ENCODE peak calls at places on chromosome X, in seven cellular contexts. One of them, this sample, is unnamed.

GRCh38 chrX:39459204-39459603 is 638.6 kb downstream of the BCOR start:
- DNase-seq in tibial artery: no peak
- DNase-seq in spleen: no peak
- DNase-seq in neural progenitor cell: no peak
- DNase-seq in adrenal gland: no peak
- DNase-seq in skeletal muscle cell: no peak
- DNase-seq in heart left ventricle: no peak
- DNase-seq in this sample: no peak

GRCh38 chrX:20514358-20514757 is 247.6 kb upstream of the RPS6KA3 start:
- DNase-seq in tibial artery: no peak
- DNase-seq in spleen: no peak
- DNase-seq in neural progenitor cell: no peak
- DNase-seq in adrenal gland: no peak
- DNase-seq in skeletal muscle cell: peak; percentile 64
- DNase-seq in heart left ventricle: no peak
- DNase-seq in this sample: no peak

GRCh38 chrX:154481911-154482601 is 3.0 kb upstream of the LAGE3 start:
- DNase-seq in tibial artery: no peak
- DNase-seq in spleen: peak; percentile 63
- DNase-seq in neural progenitor cell: no peak
- DNase-seq in adrenal gland: no peak
- DNase-seq in skeletal muscle cell: no peak
- DNase-seq in heart left ventricle: peak; percentile 15
- DNase-seq in this sample: no peak

GRCh38 chrX:69101655-69102251 is 63.5 kb downstream of the PJA1 start:
- DNase-seq in tibial artery: no peak
- DNase-seq in spleen: peak; percentile 2
- DNase-seq in neural progenitor cell: no peak
- DNase-seq in adrenal gland: no peak
- DNase-seq in skeletal muscle cell: no peak
- DNase-seq in heart left ventricle: no peak
- DNase-seq in this sample: no peak

GRCh38 chrX:48648299-48648698 is 35.3 kb upstream of the WAS start:
- DNase-seq in tibial artery: peak; percentile 44
- DNase-seq in spleen: peak; percentile 73
- DNase-seq in neural progenitor cell: peak; percentile 54
- DNase-seq in adrenal gland: peak; percentile 44
- DNase-seq in skeletal muscle cell: peak; percentile 29
- DNase-seq in heart left ventricle: peak; percentile 51
- DNase-seq in this sample: peak; percentile 61

GRCh38 chrX:130174051-130174704 is 2.4 kb downstream of the RAB33A start:
- DNase-seq in tibial artery: peak; percentile 66
- DNase-seq in spleen: no peak
- DNase-seq in neural progenitor cell: no peak
- DNase-seq in adrenal gland: peak; percentile 69
- DNase-seq in skeletal muscle cell: no peak
- DNase-seq in heart left ventricle: peak; percentile 45
- DNase-seq in this sample: no peak

GRCh38 chrX:17192111-17192510 is 182.9 kb upstream of the NHS start:
- DNase-seq in tibial artery: no peak
- DNase-seq in spleen: no peak
- DNase-seq in neural progenitor cell: no peak
- DNase-seq in adrenal gland: no peak
- DNase-seq in skeletal muscle cell: no peak
- DNase-seq in heart left ventricle: no peak
- DNase-seq in this sample: no peak

GRCh38 chrX:7083021-7083420 is 64.5 kb upstream of the STS start:
- DNase-seq in tibial artery: no peak
- DNase-seq in spleen: no peak
- DNase-seq in neural progenitor cell: no peak
- DNase-seq in adrenal gland: no peak
- DNase-seq in skeletal muscle cell: no peak
- DNase-seq in heart left ventricle: no peak
- DNase-seq in this sample: no peak

GRCh38 chrX:68710870-68711576 is 63.6 kb downstream of the STARD8 start:
- DNase-seq in tibial artery: peak; percentile 36
- DNase-seq in spleen: peak; percentile 6
- DNase-seq in neural progenitor cell: peak; percentile 68
- DNase-seq in adrenal gland: peak; percentile 40
- DNase-seq in skeletal muscle cell: no peak
- DNase-seq in heart left ventricle: peak; percentile 45
- DNase-seq in this sample: peak; percentile 88

GRCh38 chrX:42530027-42530426 is 247.9 kb downstream of the PPP1R2C start:
- DNase-seq in tibial artery: no peak
- DNase-seq in spleen: no peak
- DNase-seq in neural progenitor cell: no peak
- DNase-seq in adrenal gland: no peak
- DNase-seq in skeletal muscle cell: peak; percentile 12
- DNase-seq in heart left ventricle: no peak
- DNase-seq in this sample: no peak

GRCh38 chrX:19799319-19800182 is 87.8 kb downstream of the SH3KBP1 start:
- DNase-seq in tibial artery: peak; percentile 22
- DNase-seq in spleen: no peak
- DNase-seq in neural progenitor cell: no peak
- DNase-seq in adrenal gland: no peak
- DNase-seq in skeletal muscle cell: no peak
- DNase-seq in heart left ventricle: no peak
- DNase-seq in this sample: no peak

GRCh38 chrX:96140796-96141195 is 543.8 kb upstream of the DIAPH2 start:
- DNase-seq in tibial artery: no peak
- DNase-seq in spleen: no peak
- DNase-seq in neural progenitor cell: no peak
- DNase-seq in adrenal gland: no peak
- DNase-seq in skeletal muscle cell: no peak
- DNase-seq in heart left ventricle: no peak
- DNase-seq in this sample: no peak

GRCh38 chrX:41695464-41695863 is 6.7 kb downstream of the GPR34 start:
- DNase-seq in tibial artery: no peak
- DNase-seq in spleen: no peak
- DNase-seq in neural progenitor cell: no peak
- DNase-seq in adrenal gland: no peak
- DNase-seq in skeletal muscle cell: no peak
- DNase-seq in heart left ventricle: no peak
- DNase-seq in this sample: no peak

GRCh38 chrX:32673193-32673592 is 538.2 kb downstream of the DMD start:
- DNase-seq in tibial artery: no peak
- DNase-seq in spleen: no peak
- DNase-seq in neural progenitor cell: peak; percentile 20
- DNase-seq in adrenal gland: no peak
- DNase-seq in skeletal muscle cell: no peak
- DNase-seq in heart left ventricle: no peak
- DNase-seq in this sample: peak; percentile 4

GRCh38 chrX:151974336-151975227 is at the start of gene GABRE:
- DNase-seq in tibial artery: peak; percentile 31
- DNase-seq in spleen: no peak
- DNase-seq in neural progenitor cell: peak; percentile 69
- DNase-seq in adrenal gland: peak; percentile 43
- DNase-seq in skeletal muscle cell: no peak
- DNase-seq in heart left ventricle: peak; percentile 68
- DNase-seq in this sample: peak; percentile 82

GRCh38 chrX:31658360-31658759 is 586.5 kb upstream of the FTHL17 start:
- DNase-seq in tibial artery: no peak
- DNase-seq in spleen: no peak
- DNase-seq in neural progenitor cell: no peak
- DNase-seq in adrenal gland: no peak
- DNase-seq in skeletal muscle cell: no peak
- DNase-seq in heart left ventricle: no peak
- DNase-seq in this sample: no peak

GRCh38 chrX:150704030-150704613 is 10.9 kb downstream of the MTMR1 start:
- DNase-seq in tibial artery: no peak
- DNase-seq in spleen: no peak
- DNase-seq in neural progenitor cell: no peak
- DNase-seq in adrenal gland: no peak
- DNase-seq in skeletal muscle cell: no peak
- DNase-seq in heart left ventricle: no peak
- DNase-seq in this sample: no peak

GRCh38 chrX:29535212-29536162 is 679.9 kb upstream of the MAGEB2 start:
- DNase-seq in tibial artery: no peak
- DNase-seq in spleen: no peak
- DNase-seq in neural progenitor cell: no peak
- DNase-seq in adrenal gland: no peak
- DNase-seq in skeletal muscle cell: no peak
- DNase-seq in heart left ventricle: no peak
- DNase-seq in this sample: no peak

GRCh38 chrX:153301746-153302145 is 19.8 kb downstream of the PNMA6F start:
- DNase-seq in tibial artery: no peak
- DNase-seq in spleen: no peak
- DNase-seq in neural progenitor cell: no peak
- DNase-seq in adrenal gland: no peak
- DNase-seq in skeletal muscle cell: no peak
- DNase-seq in heart left ventricle: no peak
- DNase-seq in this sample: no peak

GRCh38 chrX:77628294-77629025 is 157.6 kb downstream of the ATRX start:
- DNase-seq in tibial artery: no peak
- DNase-seq in spleen: no peak
- DNase-seq in neural progenitor cell: no peak
- DNase-seq in adrenal gland: no peak
- DNase-seq in skeletal muscle cell: no peak
- DNase-seq in heart left ventricle: no peak
- DNase-seq in this sample: no peak

GRCh38 chrX:129777218-129777768 is 2.5 kb upstream of the SASH3 start:
- DNase-seq in tibial artery: peak; percentile 32
- DNase-seq in spleen: peak; percentile 96
- DNase-seq in neural progenitor cell: no peak
- DNase-seq in adrenal gland: peak; percentile 38
- DNase-seq in skeletal muscle cell: no peak
- DNase-seq in heart left ventricle: peak; percentile 63
- DNase-seq in this sample: peak; percentile 63

GRCh38 chrX:13747836-13748235 is 13.3 kb downstream of the OFD1 start:
- DNase-seq in tibial artery: peak; percentile 29
- DNase-seq in spleen: no peak
- DNase-seq in neural progenitor cell: peak; percentile 33
- DNase-seq in adrenal gland: peak; percentile 57
- DNase-seq in skeletal muscle cell: no peak
- DNase-seq in heart left ventricle: no peak
- DNase-seq in this sample: peak; percentile 44

GRCh38 chrX:73262991-73263390 is 48.3 kb upstream of the NAP1L2 start:
- DNase-seq in tibial artery: no peak
- DNase-seq in spleen: no peak
- DNase-seq in neural progenitor cell: peak; percentile 20
- DNase-seq in adrenal gland: no peak
- DNase-seq in skeletal muscle cell: no peak
- DNase-seq in heart left ventricle: no peak
- DNase-seq in this sample: peak; percentile 5

GRCh38 chrX:47467106-47467505 is 15.9 kb downstream of the ZNF41 start:
- DNase-seq in tibial artery: no peak
- DNase-seq in spleen: no peak
- DNase-seq in neural progenitor cell: no peak
- DNase-seq in adrenal gland: no peak
- DNase-seq in skeletal muscle cell: no peak
- DNase-seq in heart left ventricle: no peak
- DNase-seq in this sample: no peak

GRCh38 chrX:54481751-54482150 is 14.3 kb downstream of the FGD1 start:
- DNase-seq in tibial artery: no peak
- DNase-seq in spleen: no peak
- DNase-seq in neural progenitor cell: no peak
- DNase-seq in adrenal gland: no peak
- DNase-seq in skeletal muscle cell: no peak
- DNase-seq in heart left ventricle: no peak
- DNase-seq in this sample: no peak

GRCh38 chrX:38375888-38376287 is 23.5 kb downstream of the OTC start:
- DNase-seq in tibial artery: no peak
- DNase-seq in spleen: no peak
- DNase-seq in neural progenitor cell: peak; percentile 7
- DNase-seq in adrenal gland: peak; percentile 22
- DNase-seq in skeletal muscle cell: no peak
- DNase-seq in heart left ventricle: no peak
- DNase-seq in this sample: peak; percentile 44

GRCh38 chrX:101708180-101708579 is 48.5 kb upstream of the ARMCX2 start:
- DNase-seq in tibial artery: no peak
- DNase-seq in spleen: no peak
- DNase-seq in neural progenitor cell: no peak
- DNase-seq in adrenal gland: no peak
- DNase-seq in skeletal muscle cell: peak; percentile 5
- DNase-seq in heart left ventricle: no peak
- DNase-seq in this sample: no peak

GRCh38 chrX:12210921-12211320 is 72.6 kb downstream of the FRMPD4 start:
- DNase-seq in tibial artery: no peak
- DNase-seq in spleen: no peak
- DNase-seq in neural progenitor cell: no peak
- DNase-seq in adrenal gland: no peak
- DNase-seq in skeletal muscle cell: no peak
- DNase-seq in heart left ventricle: no peak
- DNase-seq in this sample: no peak
- H3K4me3 ChIP-seq in tibial artery: no peak overlapping the region
- H3K4me3 ChIP-seq in spleen: no peak overlapping the region
- H3K4me3 ChIP-seq in neural progenitor cell: no peak overlapping the region
- H3K4me3 ChIP-seq in adrenal gland: no peak overlapping the region
- H3K4me3 ChIP-seq in skeletal muscle cell: no peak overlapping the region
- H3K4me3 ChIP-seq in heart left ventricle: no peak overlapping the region
- H3K4me3 ChIP-seq in this sample: no peak overlapping the region

DNA sequence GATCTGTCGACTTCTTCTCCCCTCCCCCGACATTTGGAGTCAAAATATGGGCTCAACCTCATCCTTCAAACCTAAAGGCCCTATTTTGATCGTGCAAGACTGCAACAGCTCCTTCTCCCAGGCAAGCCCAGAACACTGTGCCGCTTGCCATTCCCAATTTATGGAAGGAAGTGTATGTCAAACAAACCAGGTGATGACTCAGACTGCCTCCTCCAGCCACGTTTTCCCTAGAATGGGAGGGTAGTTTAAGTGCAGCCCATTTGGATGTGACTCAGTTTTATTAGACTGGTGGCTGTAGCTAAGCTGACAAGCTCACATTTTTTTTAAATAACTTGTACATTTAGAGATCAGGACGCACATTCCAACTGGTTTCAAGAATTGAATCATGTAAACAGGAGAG is 570.4 kb upstream of the DIPK2B start:
- DNase-seq in tibial artery: peak; percentile 25
- DNase-seq in spleen: no peak
- DNase-seq in neural progenitor cell: no peak
- DNase-seq in adrenal gland: no peak
- DNase-seq in skeletal muscle cell: peak; percentile 65
- DNase-seq in heart left ventricle: no peak
- DNase-seq in this sample: no peak
- H3K4me3 ChIP-seq in tibial artery: peak overlapping the region; percentile 53
- H3K4me3 ChIP-seq in spleen: no peak overlapping the region
- H3K4me3 ChIP-seq in neural progenitor cell: no peak overlapping the region
- H3K4me3 ChIP-seq in adrenal gland: no peak overlapping the region
- H3K4me3 ChIP-seq in skeletal muscle cell: peak overlapping the region; percentile 58
- H3K4me3 ChIP-seq in heart left ventricle: peak overlapping the region; percentile 32
- H3K4me3 ChIP-seq in this sample: no peak overlapping the region

GRCh38 chrX:71285929-71286328 is 2.5 kb downstream of the NONO start:
- DNase-seq in tibial artery: no peak
- DNase-seq in spleen: no peak
- DNase-seq in neural progenitor cell: no peak
- DNase-seq in adrenal gland: no peak
- DNase-seq in skeletal muscle cell: no peak
- DNase-seq in heart left ventricle: no peak
- DNase-seq in this sample: no peak
- H3K4me3 ChIP-seq in tibial artery: no peak overlapping the region
- H3K4me3 ChIP-seq in spleen: no peak overlapping the region
- H3K4me3 ChIP-seq in neural progenitor cell: peak overlapping the region; percentile 96
- H3K4me3 ChIP-seq in adrenal gland: no peak overlapping the region
- H3K4me3 ChIP-seq in skeletal muscle cell: peak overlapping the region; percentile 67
- H3K4me3 ChIP-seq in heart left ventricle: no peak overlapping the region
- H3K4me3 ChIP-seq in this sample: no peak overlapping the region

GRCh38 chrX:87140800-87141483 is 376.7 kb upstream of the KLHL4 start:
- DNase-seq in tibial artery: no peak
- DNase-seq in spleen: peak; percentile 56
- DNase-seq in neural progenitor cell: no peak
- DNase-seq in adrenal gland: no peak
- DNase-seq in skeletal muscle cell: no peak
- DNase-seq in heart left ventricle: no peak
- DNase-seq in this sample: no peak
- H3K4me3 ChIP-seq in tibial artery: no peak overlapping the region
- H3K4me3 ChIP-seq in spleen: no peak overlapping the region
- H3K4me3 ChIP-seq in neural progenitor cell: no peak overlapping the region
- H3K4me3 ChIP-seq in adrenal gland: no peak overlapping the region
- H3K4me3 ChIP-seq in skeletal muscle cell: no peak overlapping the region
- H3K4me3 ChIP-seq in heart left ventricle: no peak overlapping the region
- H3K4me3 ChIP-seq in this sample: no peak overlapping the region